ENCODE peak calls at places on chromosomes 6 and 20, in six cellular contexts. One of them, this sample, is unnamed.

GRCh38 chr6:37578104-37578503 is 78.4 kb upstream of the CCDC167 start:
- DNase-seq in H9: no peak
- DNase-seq in trophoblast cell: peak
- DNase-seq in H1: no peak
- DNase-seq in IMR-90: no peak
- DNase-seq in mesendoderm: no peak
- DNase-seq in this sample: no peak

GRCh38 chr6:9204171-9204570 is 768.8 kb upstream of the SLC35B3 start:
- DNase-seq in H9: no peak
- DNase-seq in trophoblast cell: peak
- DNase-seq in H1: no peak
- DNase-seq in IMR-90: peak
- DNase-seq in mesendoderm: peak
- DNase-seq in this sample: no peak

GRCh38 chr20:12207875-12208274 is 290.2 kb downstream of the BTBD3 start:
- DNase-seq in H9: peak
- DNase-seq in trophoblast cell: peak
- DNase-seq in H1: peak
- DNase-seq in IMR-90: peak
- DNase-seq in mesendoderm: peak
- DNase-seq in this sample: peak

GRCh38 chr20:18019068-18019467 is 38.6 kb downstream of the OVOL2 start:
- DNase-seq in H9: peak
- DNase-seq in trophoblast cell: peak
- DNase-seq in H1: no peak
- DNase-seq in IMR-90: peak
- DNase-seq in mesendoderm: peak
- DNase-seq in this sample: no peak

GRCh38 chr6:10420546-10421507 is 6.0 kb upstream of the TFAP2A start:
- DNase-seq in H9: peak
- DNase-seq in trophoblast cell: peak
- DNase-seq in H1: no peak
- DNase-seq in IMR-90: no peak
- DNase-seq in mesendoderm: peak
- DNase-seq in this sample: no peak

GRCh38 chr6:30647039-30647801 is at the start of gene C6orf136:
- DNase-seq in H9: peak
- DNase-seq in trophoblast cell: peak
- DNase-seq in H1: no peak
- DNase-seq in IMR-90: peak
- DNase-seq in mesendoderm: peak
- DNase-seq in this sample: peak

GRCh38 chr20:8721098-8721497 is 347.8 kb upstream of the PLCB4 start:
- DNase-seq in H9: peak
- DNase-seq in trophoblast cell: peak
- DNase-seq in H1: no peak
- DNase-seq in IMR-90: peak
- DNase-seq in mesendoderm: peak
- DNase-seq in this sample: peak

GRCh38 chr6:9745966-9746365 is 668.9 kb downstream of the TFAP2A start:
- DNase-seq in H9: no peak
- DNase-seq in trophoblast cell: peak
- DNase-seq in H1: no peak
- DNase-seq in IMR-90: peak
- DNase-seq in mesendoderm: no peak
- DNase-seq in this sample: no peak

GRCh38 chr6:21201181-21201580 is 392.4 kb upstream of the SOX4 start:
- DNase-seq in H9: no peak
- DNase-seq in trophoblast cell: no peak
- DNase-seq in H1: no peak
- DNase-seq in IMR-90: no peak
- DNase-seq in mesendoderm: no peak
- DNase-seq in this sample: no peak

GRCh38 chr20:39960522-39961420 is 728.3 kb downstream of the MAFB start:
- DNase-seq in H9: peak
- DNase-seq in trophoblast cell: no peak
- DNase-seq in H1: no peak
- DNase-seq in IMR-90: no peak
- DNase-seq in mesendoderm: peak
- DNase-seq in this sample: no peak

GRCh38 chr20:33119725-33120720 is 40.6 kb downstream of the BPIFB4 start:
- DNase-seq in H9: no peak
- DNase-seq in trophoblast cell: no peak
- DNase-seq in H1: no peak
- DNase-seq in IMR-90: no peak
- DNase-seq in mesendoderm: no peak
- DNase-seq in this sample: no peak

GRCh38 chr6:138397128-138397814 is 6.8 kb upstream of the HEBP2 start:
- DNase-seq in H9: no peak
- DNase-seq in trophoblast cell: no peak
- DNase-seq in H1: no peak
- DNase-seq in IMR-90: peak
- DNase-seq in mesendoderm: no peak
- DNase-seq in this sample: no peak

GRCh38 chr6:155436981-155437749 is 18.5 kb downstream of the NOX3 start:
- DNase-seq in H9: no peak
- DNase-seq in trophoblast cell: no peak
- DNase-seq in H1: no peak
- DNase-seq in IMR-90: peak
- DNase-seq in mesendoderm: no peak
- DNase-seq in this sample: no peak

GRCh38 chr6:131456565-131456964 is 116.5 kb upstream of the ARG1 start:
- DNase-seq in H9: no peak
- DNase-seq in trophoblast cell: no peak
- DNase-seq in H1: no peak
- DNase-seq in IMR-90: no peak
- DNase-seq in mesendoderm: no peak
- DNase-seq in this sample: no peak

GRCh38 chr6:105798057-105798456 is 288.1 kb upstream of the PRDM1 start:
- DNase-seq in H9: no peak
- DNase-seq in trophoblast cell: no peak
- DNase-seq in H1: no peak
- DNase-seq in IMR-90: peak
- DNase-seq in mesendoderm: no peak
- DNase-seq in this sample: no peak

GRCh38 chr20:21693322-21693721 is 12.1 kb upstream of the PAX1 start:
- DNase-seq in H9: peak
- DNase-seq in trophoblast cell: peak
- DNase-seq in H1: no peak
- DNase-seq in IMR-90: no peak
- DNase-seq in mesendoderm: peak
- DNase-seq in this sample: no peak

GRCh38 chr20:31676534-31677030 is 38.9 kb downstream of the COX4I2 start:
- DNase-seq in H9: no peak
- DNase-seq in trophoblast cell: no peak
- DNase-seq in H1: no peak
- DNase-seq in IMR-90: no peak
- DNase-seq in mesendoderm: no peak
- DNase-seq in this sample: no peak

GRCh38 chr20:31675828-31676533 is 38.3 kb downstream of the COX4I2 start:
- DNase-seq in H9: no peak
- DNase-seq in trophoblast cell: no peak
- DNase-seq in H1: no peak
- DNase-seq in IMR-90: peak
- DNase-seq in mesendoderm: peak
- DNase-seq in this sample: no peak

GRCh38 chr20:31674895-31675827 is 37.4 kb downstream of the COX4I2 start:
- DNase-seq in H9: no peak
- DNase-seq in trophoblast cell: peak
- DNase-seq in H1: no peak
- DNase-seq in IMR-90: peak
- DNase-seq in mesendoderm: peak
- DNase-seq in this sample: no peak

GRCh38 chr20:31673435-31673834 is 35.7 kb downstream of the COX4I2 start:
- DNase-seq in H9: no peak
- DNase-seq in trophoblast cell: no peak
- DNase-seq in H1: no peak
- DNase-seq in IMR-90: no peak
- DNase-seq in mesendoderm: no peak
- DNase-seq in this sample: no peak

GRCh38 chr20:31673943-31674463 is 36.3 kb downstream of the COX4I2 start:
- DNase-seq in H9: no peak
- DNase-seq in trophoblast cell: no peak
- DNase-seq in H1: no peak
- DNase-seq in IMR-90: no peak
- DNase-seq in mesendoderm: no peak
- DNase-seq in this sample: no peak
- H2BK120ac ChIP-seq in H9: no peak
- H2BK120ac ChIP-seq in trophoblast cell: no peak
- H2BK120ac ChIP-seq in H1: no peak
- H2BK120ac ChIP-seq in IMR-90: no peak
- H2BK120ac ChIP-seq in mesendoderm: no peak
- H2BK120ac ChIP-seq in this sample: no peak

GRCh38 chr6:2157441-2158127 is 87.8 kb downstream of the GMDS start:
- DNase-seq in H9: no peak
- DNase-seq in trophoblast cell: peak
- DNase-seq in H1: no peak
- DNase-seq in IMR-90: peak
- DNase-seq in mesendoderm: no peak
- DNase-seq in this sample: no peak
- H3K4me2 ChIP-seq in H9: no peak
- H3K4me2 ChIP-seq in trophoblast cell: no peak
- H3K4me2 ChIP-seq in H1: no peak
- H3K4me2 ChIP-seq in IMR-90: peak
- H3K4me2 ChIP-seq in mesendoderm: no peak
- H3K4me2 ChIP-seq in this sample: no peak

GRCh38 chr20:53934421-53935352 is 135.7 kb downstream of the BCAS1 start:
- DNase-seq in H9: no peak
- DNase-seq in trophoblast cell: no peak
- DNase-seq in H1: no peak
- DNase-seq in IMR-90: peak
- DNase-seq in mesendoderm: peak
- DNase-seq in this sample: no peak
- H2BK120ac ChIP-seq in H9: no peak
- H2BK120ac ChIP-seq in trophoblast cell: no peak
- H2BK120ac ChIP-seq in H1: no peak
- H2BK120ac ChIP-seq in IMR-90: peak
- H2BK120ac ChIP-seq in mesendoderm: no peak
- H2BK120ac ChIP-seq in this sample: no peak

GRCh38 chr20:13878600-13878999 is 93.8 kb downstream of the NDUFAF5 start:
- DNase-seq in H9: no peak
- DNase-seq in trophoblast cell: no peak
- DNase-seq in H1: no peak
- DNase-seq in IMR-90: no peak
- DNase-seq in mesendoderm: no peak
- DNase-seq in this sample: no peak
- H3K4me2 ChIP-seq in H9: no peak
- H3K4me2 ChIP-seq in trophoblast cell: no peak
- H3K4me2 ChIP-seq in H1: no peak
- H3K4me2 ChIP-seq in IMR-90: no peak
- H3K4me2 ChIP-seq in mesendoderm: no peak
- H3K4me2 ChIP-seq in this sample: no peak

DNA sequence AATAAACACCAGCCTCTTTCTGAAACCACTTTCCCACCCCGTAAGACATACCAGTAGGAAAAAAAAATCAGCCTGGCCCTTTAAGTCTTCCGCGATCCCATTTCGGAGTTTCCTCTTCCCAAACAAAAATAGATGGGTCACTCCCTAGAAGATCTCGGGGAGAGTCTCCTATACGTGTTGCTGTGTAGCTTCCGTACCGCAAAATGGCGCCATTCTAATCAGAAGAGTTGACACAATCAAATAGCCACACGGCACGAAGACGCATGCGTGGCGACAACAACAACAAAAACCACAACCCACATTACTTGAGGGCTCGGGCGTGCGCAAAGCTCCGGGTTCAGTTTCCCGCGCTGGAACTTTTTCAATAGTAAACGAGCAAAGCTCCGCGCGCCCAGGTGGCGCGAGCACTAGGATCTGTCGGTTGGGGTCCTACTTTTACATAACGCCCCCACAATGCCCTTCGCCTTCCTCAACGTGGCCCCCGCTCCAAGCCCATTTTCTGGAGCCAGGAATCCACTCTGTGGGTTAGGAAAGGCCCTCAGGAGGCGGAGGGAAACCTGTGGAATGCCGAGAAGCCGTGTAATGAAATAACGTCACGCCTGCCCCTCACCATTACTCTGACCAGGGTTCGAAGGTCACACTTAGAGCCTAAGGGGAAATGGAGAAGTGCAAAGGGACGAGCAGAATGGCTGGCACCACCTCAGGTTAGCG is at the start of gene GPANK1:
- DNase-seq in H9: peak
- DNase-seq in trophoblast cell: peak
- DNase-seq in H1: peak
- DNase-seq in IMR-90: peak
- DNase-seq in mesendoderm: peak
- DNase-seq in this sample: peak
- H2BK120ac ChIP-seq in H9: no peak
- H2BK120ac ChIP-seq in trophoblast cell: peak
- H2BK120ac ChIP-seq in H1: no peak
- H2BK120ac ChIP-seq in IMR-90: peak
- H2BK120ac ChIP-seq in mesendoderm: peak
- H2BK120ac ChIP-seq in this sample: no peak

GRCh38 chr6:5846889-5847288 is 159.8 kb downstream of the NRN1 start:
- DNase-seq in H9: no peak
- DNase-seq in trophoblast cell: no peak
- DNase-seq in H1: no peak
- DNase-seq in IMR-90: no peak
- DNase-seq in mesendoderm: no peak
- DNase-seq in this sample: no peak
- H3K4me2 ChIP-seq in H9: no peak
- H3K4me2 ChIP-seq in trophoblast cell: no peak
- H3K4me2 ChIP-seq in H1: no peak
- H3K4me2 ChIP-seq in IMR-90: no peak
- H3K4me2 ChIP-seq in mesendoderm: no peak
- H3K4me2 ChIP-seq in this sample: no peak

GRCh38 chr6:143744593-143745151 is 66.9 kb downstream of the PHACTR2 start:
- DNase-seq in H9: no peak
- DNase-seq in trophoblast cell: no peak
- DNase-seq in H1: no peak
- DNase-seq in IMR-90: peak
- DNase-seq in mesendoderm: peak
- DNase-seq in this sample: no peak
- H2BK120ac ChIP-seq in H9: no peak
- H2BK120ac ChIP-seq in trophoblast cell: peak
- H2BK120ac ChIP-seq in H1: peak
- H2BK120ac ChIP-seq in IMR-90: peak
- H2BK120ac ChIP-seq in mesendoderm: peak
- H2BK120ac ChIP-seq in this sample: no peak

This sample was measured in neuronal stem cell.